ENCODE peak calls at places on chromosomes 12 and 14, in seven cellular contexts. I is pancreas; Z is choroid plexus epithelial cell; W is CD14-positive monocyte; H is stimulated activated CD8-positive, alpha-beta memory T cell treated with anti-CD3 and anti-CD28 coated beads, Interleukin-4, amount 100 ng/mL, for 24 hours; J is HTR-8/SVneo; V is activated T-helper 1 cell treated with anti-CD3 and anti-CD28 coated beads, Interleukin-2, amount 50 U/mL, for 16 hours. S is an unnamed sample.

GRCh38 chr12:103012884-103013283 is 55.4 kb downstream of the ASCL1 start:
- DNase-seq in V (no peak), I (no peak), W (no peak), H (no peak), Z (no peak), J (no peak), S (no peak)

GRCh38 chr12:569803-570236 is 93.4 kb downstream of the NINJ2 start:
- DNase-seq in W (peak), I (peak), J (peak), H (peak), Z (peak), V (peak), S (peak)

GRCh38 chr12:27359578-27360340 is 27.1 kb downstream of the BMAL2 start:
- DNase-seq in V (no peak), H (no peak), I (no peak), W (no peak), Z (no peak), J (no peak), S (no peak)

GRCh38 chr12:6317693-6318439 is 7.4 kb downstream of the PLEKHG6 start:
- DNase-seq in Z (no peak), H (no peak), J (no peak), W (no peak), I (no peak), V (no peak), S (no peak)

GRCh38 chr14:36676236-36676635 is 14.6 kb downstream of the PAX9 start:
- DNase-seq in I (no peak), V (no peak), Z (no peak), J (no peak), W (no peak), H (no peak), S (no peak)

GRCh38 chr12:67193705-67194104 is 75.5 kb upstream of the CAND1 start:
- DNase-seq in V (no peak), W (no peak), J (peak), I (no peak), Z (peak), H (no peak), S (no peak)

GRCh38 chr14:35215110-35215872 is 76.9 kb upstream of the PSMA6 start:
- DNase-seq in W (no peak), H (no peak), J (peak), V (no peak), Z (peak), I (no peak), S (no peak)

GRCh38 chr12:6917491-6918231 is 3.3 kb downstream of the ENO2 start:
- DNase-seq in Z (no peak), H (no peak), V (no peak), I (no peak), J (no peak), W (no peak), S (no peak)

GRCh38 chr14:104797112-104798044 is 1.8 kb upstream of the AKT1 start:
- DNase-seq in Z (no peak), V (no peak), H (no peak), J (no peak), W (no peak), I (no peak), S (no peak)

GRCh38 chr12:92424338-92424737 is 278.5 kb upstream of the PLEKHG7 start:
- DNase-seq in V (no peak), Z (peak), H (no peak), J (no peak), I (no peak), W (no peak), S (no peak)

GRCh38 chr12:110223777-110224378 is 57.2 kb upstream of the ATP2A2 start:
- DNase-seq in J (no peak), V (no peak), Z (no peak), H (no peak), W (no peak), I (no peak), S (no peak)

GRCh38 chr12:39343665-39344064 is 99.3 kb downstream of the KIF21A start:
- DNase-seq in V (no peak), J (no peak), W (no peak), I (no peak), Z (no peak), H (no peak), S (no peak)

GRCh38 chr14:31395119-31395518 is 25.2 kb downstream of the HEATR5A start:
- DNase-seq in W (no peak), V (no peak), H (no peak), J (no peak), Z (no peak), I (no peak), S (no peak)

GRCh38 chr14:65335548-65335947 is 77.0 kb upstream of the FUT8 start:
- DNase-seq in W (no peak), J (no peak), I (no peak), H (no peak), Z (no peak), V (no peak), S (no peak)

GRCh38 chr12:127145929-127146789 is 1120.8 kb upstream of the TMEM132C start:
- DNase-seq in I (peak), Z (peak), V (peak), H (peak), W (no peak), J (peak), S (no peak)

GRCh38 chr12:44788731-44789130 is 87.4 kb downstream of the NELL2 start:
- DNase-seq in H (no peak), I (no peak), Z (no peak), V (no peak), J (no peak), W (no peak), S (no peak)

GRCh38 chr12:18496156-18496555 is 234.8 kb downstream of the PIK3C2G start:
- DNase-seq in I (no peak), V (no peak), W (no peak), Z (peak), J (no peak), H (no peak), S (no peak)

GRCh38 chr12:25960176-25960575 is 1.7 kb downstream of the RASSF8 start:
- DNase-seq in J (peak), Z (peak), H (no peak), I (no peak), W (no peak), V (no peak), S (no peak)

GRCh38 chr12:66092559-66093269 is 37.8 kb downstream of the LLPH start:
- DNase-seq in J (no peak), Z (peak), W (peak), H (no peak), I (peak), V (no peak), S (no peak)

GRCh38 chr14:38108681-38109080 is 99.0 kb upstream of the SSTR1 start:
- DNase-seq in Z (peak), H (no peak), J (peak), I (no peak), W (no peak), V (no peak), S (no peak)

GRCh38 chr12:63940295-63940997 is 95.9 kb downstream of the SRGAP1 start:
- DNase-seq in V (no peak), Z (no peak), H (no peak), I (no peak), J (no peak), W (no peak), S (no peak)

GRCh38 chr12:123743002-123743401 is 19.1 kb upstream of the DNAH10 start:
- DNase-seq in Z (no peak), I (no peak), J (no peak), W (no peak), H (no peak), V (no peak), S (no peak)

GRCh38 chr12:111074559-111074958 is 154.2 kb upstream of the MYL2 start:
- DNase-seq in H (no peak), I (peak), Z (no peak), J (no peak), W (no peak), V (no peak), S (no peak)

GRCh38 chr12:10563002-10563401 is 50.4 kb downstream of the MAGOHB start:
- DNase-seq in Z (no peak), W (no peak), I (no peak), H (no peak), J (no peak), V (no peak), S (no peak)

GRCh38 chr12:13864081-13864673 is 117.2 kb downstream of the GRIN2B start:
- DNase-seq in W (peak), Z (peak), V (peak), J (peak), I (peak), H (peak), S (peak)

GRCh38 chr14:85987292-85987691 is 457.3 kb downstream of the FLRT2 start:
- DNase-seq in J (no peak), H (no peak), I (no peak), Z (no peak), V (no peak), W (no peak), S (no peak)

GRCh38 chr14:83342590-83342989 is 1808.9 kb upstream of the SEL1L start:
- DNase-seq in I (no peak), H (no peak), V (no peak), Z (no peak), J (no peak), W (no peak), S (no peak)

GRCh38 chr12:131000000-131000486 is 46.3 kb downstream of the ADGRD1 start:
- DNase-seq in J (no peak), Z (no peak), V (no peak), I (no peak), W (no peak), H (no peak), S (no peak)

GRCh38 chr12:116465407-116465806 is 93.8 kb upstream of the MAP1LC3B2 start:
- DNase-seq in Z (no peak), I (no peak), W (no peak), V (no peak), J (no peak), H (no peak), S (no peak)

S was measured in NK-92 treated with Interleukin-12 subunit alpha and Interleukin-12 subunit beta, amount 100 ng/mL, for 24 hours.